ENCODE peak calls at places on chromosomes 2 and 18, in nine cellular contexts. P is colonic mucosa; M is A549; I is upper lobe of right lung; K is stimulated activated CD8-positive, alpha-beta memory T cell treated with anti-CD3 and anti-CD28 coated beads, Interleukin-15, amount 100 ng/mL, for 24 hours; F is CD4-positive, CD25-positive, alpha-beta regulatory T cell; Y is left kidney; A is NCI-H2171 treated with DMSO at 0.1 percent for 48 hours; V is AML-193. W is an unnamed sample.

GRCh38 chr2:137924019-137924418 is 40.3 kb upstream of the HNMT start:
- DNase-seq in P (no peak), M (no peak), I (no peak), K (no peak), F (no peak), Y (no peak), A (no peak), V (no peak), W (no peak)

GRCh38 chr18:79503891-79504475 is 108.3 kb downstream of the NFATC1 start:
- DNase-seq in P (no peak), M (no peak), I (peak; percentile 11), K (no peak), F (no peak), Y (no peak), A (no peak), V (no peak), W (no peak)

GRCh38 chr2:116088246-116088645 is 1645.8 kb downstream of the DPP10 start:
- DNase-seq in P (no peak), M (no peak), I (no peak), K (no peak), F (no peak), Y (no peak), A (no peak), V (no peak), W (no peak)

GRCh38 chr2:45797451-45798230 is 146.2 kb downstream of the PRKCE start:
- DNase-seq in P (no peak), M (no peak), I (no peak), K (no peak), F (no peak), Y (peak; percentile 33), A (no peak), V (no peak), W (no peak)

GRCh38 chr18:80183273-80184050 is 63.9 kb downstream of the PARD6G start:
- DNase-seq in P (no peak), M (no peak), I (peak; percentile 35), K (no peak), F (no peak), Y (no peak), A (no peak), V (no peak), W (no peak)

GRCh38 chr2:186347472-186347871 is 138.6 kb upstream of the ZC3H15 start:
- DNase-seq in P (no peak), M (no peak), I (no peak), K (no peak), F (no peak), Y (peak; percentile 16), A (no peak), V (no peak), W (no peak)

GRCh38 chr2:121150126-121150525 is 134.9 kb downstream of the TFCP2L1 start:
- DNase-seq in P (no peak), M (no peak), I (no peak), K (no peak), F (no peak), Y (no peak), A (no peak), V (no peak), W (no peak)

GRCh38 chr2:216987176-216987809 is 127.4 kb upstream of the TNP1 start:
- DNase-seq in P (no peak), M (no peak), I (no peak), K (no peak), F (no peak), Y (peak; percentile 42), A (no peak), V (no peak), W (no peak)

GRCh38 chr2:163467206-163467605 is 268.6 kb downstream of the FIGN start:
- DNase-seq in P (no peak), M (no peak), I (no peak), K (no peak), F (no peak), Y (no peak), A (no peak), V (no peak), W (no peak)